ENCODE peak calls at places on chromosome 1, in six cellular contexts. T is OCI-LY7, I is AG09309, Y is mammary epithelial cell, V is adrenal gland, U is body of pancreas. Q is an unnamed sample.

GRCh38 chr1:208967334-208967733 is 616.2 kb upstream of the CAMK1G start:
- DNase-seq in T (no peak), I (no peak), Y (no peak), V (no peak), U (no peak), Q (no peak)

GRCh38 chr1:56844709-56845108 is 9.9 kb upstream of the C8A start:
- DNase-seq in T (no peak), I (no peak), Y (no peak), V (no peak), U (no peak), Q (no peak)

GRCh38 chr1:116855788-116856187 is 53.9 kb upstream of the PTGFRN start:
- DNase-seq in T (no peak), I (no peak), Y (no peak), V (no peak), U (no peak), Q (peak)

GRCh38 chr1:240559781-240560180 is 52.2 kb downstream of the GREM2 start:
- DNase-seq in T (no peak), I (no peak), Y (no peak), V (no peak), U (no peak), Q (no peak)

GRCh38 chr1:164787834-164788231 is 228.8 kb downstream of the PBX1 start:
- DNase-seq in T (no peak), I (no peak), Y (peak), V (no peak), U (no peak), Q (no peak)

GRCh38 chr1:110582378-110582777 is 23.8 kb downstream of the KCNA2 start:
- DNase-seq in T (no peak), I (no peak), Y (no peak), V (no peak), U (no peak), Q (no peak)

GRCh38 chr1:14733779-14734140 is 135.3 kb downstream of the KAZN start:
- DNase-seq in T (no peak), I (no peak), Y (no peak), V (no peak), U (no peak), Q (no peak)

GRCh38 chr1:22196641-22197040 is 53.7 kb upstream of the WNT4 start:
- DNase-seq in T (no peak), I (no peak), Y (no peak), V (no peak), U (no peak), Q (no peak)

GRCh38 chr1:156359973-156360372 is 9.0 kb upstream of the RHBG start:
- DNase-seq in T (no peak), I (no peak), Y (no peak), V (peak), U (no peak), Q (peak)

GRCh38 chr1:47650205-47650604 is 212.4 kb downstream of the FOXD2 start:
- DNase-seq in T (no peak), I (no peak), Y (peak), V (no peak), U (peak), Q (peak)

GRCh38 chr1:77313491-77313890 is 31.7 kb downstream of the AK5 start:
- DNase-seq in T (peak), I (no peak), Y (no peak), V (peak), U (peak), Q (peak)

GRCh38 chr1:228463009-228463558 is 24.1 kb upstream of the RNF187 start:
- DNase-seq in T (no peak), I (no peak), Y (no peak), V (no peak), U (no peak), Q (no peak)

GRCh38 chr1:209879539-209879938 is 51.8 kb downstream of the UTP25 start:
- DNase-seq in T (no peak), I (no peak), Y (no peak), V (no peak), U (no peak), Q (no peak)

GRCh38 chr1:27884182-27884954 is 12.0 kb downstream of the THEMIS2 start:
- DNase-seq in T (no peak), I (no peak), Y (no peak), V (no peak), U (peak), Q (no peak)

GRCh38 chr1:166638137-166638536 is 201.1 kb upstream of the POGK start:
- DNase-seq in T (no peak), I (no peak), Y (no peak), V (no peak), U (no peak), Q (no peak)

GRCh38 chr1:215911406-215911968 is 344.4 kb downstream of the KCTD3 start:
- DNase-seq in T (no peak), I (no peak), Y (no peak), V (no peak), U (no peak), Q (no peak)

GRCh38 chr1:159860456-159860855 is 2.0 kb downstream of the VSIG8 start:
- DNase-seq in T (no peak), I (no peak), Y (no peak), V (peak), U (no peak), Q (no peak)

GRCh38 chr1:23167353-23168078 is 1.1 kb downstream of the LUZP1 start:
- DNase-seq in T (peak), I (no peak), Y (peak), V (peak), U (peak), Q (no peak)

GRCh38 chr1:53626576-53626975 is 112.4 kb downstream of the GLIS1 start:
- DNase-seq in T (no peak), I (no peak), Y (no peak), V (no peak), U (no peak), Q (no peak)

GRCh38 chr1:115329965-115330364 is 8.1 kb downstream of the NGF start:
- DNase-seq in T (no peak), I (no peak), Y (no peak), V (no peak), U (no peak), Q (no peak)

GRCh38 chr1:212288614-212289013 is 3.4 kb downstream of the PPP2R5A start:
- DNase-seq in T (no peak), I (no peak), Y (peak), V (no peak), U (no peak), Q (no peak)

GRCh38 chr1:154964359-154964758 is 2.8 kb upstream of the PYGO2 start:
- DNase-seq in T (no peak), I (no peak), Y (no peak), V (no peak), U (no peak), Q (no peak)

GRCh38 chr1:207259391-207259790 is 62.1 kb upstream of the CD55 start:
- DNase-seq in T (no peak), I (peak), Y (peak), V (no peak), U (peak), Q (peak)

GRCh38 chr1:155531624-155532023 is 31.0 kb downstream of the ASH1L start:
- DNase-seq in T (no peak), I (no peak), Y (no peak), V (no peak), U (no peak), Q (no peak)

GRCh38 chr1:205531191-205532025 is 26.9 kb downstream of the CDK18 start:
- DNase-seq in T (no peak), I (no peak), Y (no peak), V (no peak), U (no peak), Q (no peak)

GRCh38 chr1:55694297-55694696 is 479.1 kb upstream of the USP24 start:
- DNase-seq in T (no peak), I (no peak), Y (peak), V (peak), U (peak), Q (no peak)

GRCh38 chr1:100051893-100052292 is 80.8 kb downstream of the SASS6 start:
- DNase-seq in T (no peak), I (no peak), Y (peak), V (no peak), U (no peak), Q (no peak)

GRCh38 chr1:117046781-117047180 is 13.3 kb upstream of the TTF2 start:
- DNase-seq in T (no peak), I (no peak), Y (no peak), V (no peak), U (no peak), Q (no peak)

GRCh38 chr1:15577691-15578090 is 7.2 kb downstream of the AGMAT start:
- DNase-seq in T (no peak), I (no peak), Y (no peak), V (no peak), U (no peak), Q (no peak)

GRCh38 chr1:35557118-35557610 is at the start of gene KIAA0319L:
- DNase-seq in T (no peak), I (no peak), Y (no peak), V (peak), U (peak), Q (no peak)

GRCh38 chr1:218475275-218475674 is 130.1 kb downstream of the TGFB2 start:
- DNase-seq in T (no peak), I (no peak), Y (no peak), V (no peak), U (no peak), Q (no peak)

GRCh38 chr1:201955009-201955749 is at the start of gene TIMM17A:
- DNase-seq in T (peak), I (peak), Y (peak), V (peak), U (peak), Q (peak)
- TF ChIP-seq CTCF in T (no peak), I (no peak), Y (no peak), V (no peak), U (peak), Q (no peak)

GRCh38 chr1:202205523-202206190 is 12.1 kb downstream of the LGR6 start:
- DNase-seq in T (no peak), I (no peak), Y (no peak), V (no peak), U (no peak), Q (no peak)
- TF ChIP-seq CTCF in T (peak), I (peak), Y (peak), V (peak), U (peak), Q (peak)

GRCh38 chr1:63569917-63570316 is 23.3 kb upstream of the PGM1 start:
- DNase-seq in T (no peak), I (no peak), Y (no peak), V (no peak), U (no peak), Q (no peak)

GRCh38 chr1:63575340-63575826 is 17.8 kb upstream of the PGM1 start:
- DNase-seq in T (peak), I (no peak), Y (peak), V (no peak), U (no peak), Q (no peak)
- TF ChIP-seq CTCF in T (peak), I (peak), Y (peak), V (peak), U (peak), Q (peak)

GRCh38 chr1:3796215-3797193 is at the start of gene LRRC47:
- DNase-seq in T (peak), I (peak), Y (peak), V (peak), U (peak), Q (peak)
- TF ChIP-seq CTCF in T (no peak), I (no peak), Y (no peak), V (no peak), U (no peak), Q (no peak)

GRCh38 chr1:9190234-9190633 is 44.3 kb upstream of the H6PD start:
- DNase-seq in T (no peak), I (no peak), Y (no peak), V (no peak), U (no peak), Q (no peak)

GRCh38 chr1:9183898-9184297 is 50.7 kb upstream of the H6PD start:
- DNase-seq in T (no peak), I (no peak), Y (no peak), V (no peak), U (no peak), Q (no peak)

GRCh38 chr1:9184749-9185148 is 49.8 kb upstream of the H6PD start:
- DNase-seq in T (no peak), I (no peak), Y (no peak), V (no peak), U (no peak), Q (no peak)

GRCh38 chr1:9186082-9186859 is 48.3 kb upstream of the H6PD start:
- DNase-seq in T (no peak), I (no peak), Y (no peak), V (no peak), U (no peak), Q (no peak)

DNA sequence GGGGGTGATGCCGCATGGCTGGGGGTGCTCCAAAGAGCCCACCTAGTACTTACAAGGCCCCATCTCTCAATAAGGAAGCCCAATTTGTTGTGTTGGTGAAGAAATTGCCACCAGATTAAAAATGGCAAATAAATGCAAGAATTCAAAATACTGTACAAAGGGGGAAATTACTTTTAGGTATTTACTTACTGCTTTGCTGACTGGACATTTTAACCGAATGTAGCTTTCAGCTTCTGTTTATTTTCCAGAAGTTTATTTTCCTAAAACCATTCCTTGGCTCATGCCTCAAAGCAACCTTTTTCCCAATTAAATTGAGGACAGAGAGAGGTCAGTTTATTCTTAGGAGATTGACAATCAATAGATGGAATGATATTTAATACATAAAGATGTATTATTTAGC is 47.6 kb upstream of the H6PD start:
- DNase-seq in T (no peak), I (no peak), Y (no peak), V (no peak), U (no peak), Q (no peak)
- TF ChIP-seq CTCF in T (no peak), I (no peak), Y (no peak), V (no peak), U (no peak), Q (no peak)

Q was measured in HFF-Myc.